ENCODE peak calls at places on chromosome 4, in four cellular contexts. U is bronchial epithelial cell, I is fibroblast of mammary gland, J is A549. P is an unnamed sample.

GRCh38 chr4:87073570-87074470 is 139.0 kb downstream of the AFF1 start:
- DNase-seq in U (peak), I (no peak), J (no peak), P (no peak)

GRCh38 chr4:97587912-97588311 is 555.4 kb downstream of the STPG2 start:
- DNase-seq in U (peak), I (peak), J (peak), P (peak)

GRCh38 chr4:142353149-142353738 is 492.9 kb downstream of the INPP4B start:
- DNase-seq in U (peak), I (peak), J (peak), P (peak)

GRCh38 chr4:61532324-61532723 is 332.2 kb downstream of the ADGRL3 start:
- DNase-seq in U (peak), I (no peak), J (no peak), P (no peak)

GRCh38 chr4:186067757-186068385 is 1.1 kb upstream of the TLR3 start:
- DNase-seq in U (peak), I (peak), J (peak), P (peak)

GRCh38 chr4:27484216-27484615 is 623.6 kb downstream of the STIM2 start:
- DNase-seq in U (no peak), I (no peak), J (no peak), P (no peak)

GRCh38 chr4:8107146-8107657 is 51.4 kb downstream of the ABLIM2 start:
- DNase-seq in U (no peak), I (no peak), J (no peak), P (no peak)

GRCh38 chr4:152696764-152697250 is 17.0 kb upstream of the TMEM154 start:
- DNase-seq in U (peak), I (peak), J (no peak), P (peak)

GRCh38 chr4:44256414-44256813 is 192.2 kb downstream of the KCTD8 start:
- DNase-seq in U (no peak), I (no peak), J (peak), P (no peak)

GRCh38 chr4:1939664-1940509 is 68.7 kb downstream of the NSD2 start:
- DNase-seq in U (peak), I (peak), J (no peak), P (peak)

GRCh38 chr4:8507251-8507570 is 66.6 kb downstream of the TRMT44 start:
- DNase-seq in U (no peak), I (peak), J (no peak), P (peak)

GRCh38 chr4:141275834-141276233 is 55.1 kb downstream of the ZNF330 start:
- DNase-seq in U (peak), I (peak), J (no peak), P (peak)

DNA sequence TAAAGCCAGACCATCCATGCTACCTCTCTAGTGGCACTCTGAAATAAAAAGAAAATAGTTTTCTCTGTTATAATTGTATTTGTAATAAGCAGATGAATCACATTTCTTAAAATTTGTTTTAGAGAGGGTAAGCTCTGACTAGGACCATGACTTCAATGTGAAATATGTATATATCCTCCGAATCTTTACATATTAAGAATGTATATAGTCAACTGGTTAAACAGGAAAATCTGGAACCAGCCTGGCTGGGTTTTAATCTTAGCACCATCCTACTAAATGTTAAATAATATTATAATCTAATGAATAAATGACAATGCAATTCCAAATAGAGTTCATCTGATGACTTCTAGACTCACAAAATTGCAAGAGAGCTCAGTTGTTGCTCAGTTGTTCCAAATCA is 1.5 kb downstream of the FGB start:
- DNase-seq in U (peak), I (no peak), J (no peak), P (no peak)
- H3K4me3 ChIP-seq in U (no peak), I (no peak), J (peak), P (no peak)

DNA sequence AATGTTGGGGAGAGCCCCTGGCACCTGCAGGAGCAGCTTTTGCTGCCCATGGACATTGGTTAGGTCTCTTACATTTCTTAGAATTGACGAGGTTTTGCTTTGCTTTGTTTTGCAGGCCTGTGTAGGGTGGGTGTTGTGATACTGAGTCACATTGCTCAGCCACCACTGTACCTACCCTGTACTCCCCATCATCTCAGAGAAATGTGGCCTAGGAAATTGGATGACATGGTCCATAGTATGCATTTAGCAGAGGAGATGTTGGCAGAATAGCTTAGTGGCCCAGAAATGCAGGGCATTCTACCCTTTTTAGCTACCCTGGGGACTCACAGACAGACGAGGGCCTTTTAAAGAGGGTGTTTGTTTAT is 43.7 kb downstream of the IL21 start:
- DNase-seq in U (no peak), I (no peak), J (no peak), P (no peak)
- TF ChIP-seq CTCF in U (no peak), I (no peak), J (no peak), P (no peak)

DNA sequence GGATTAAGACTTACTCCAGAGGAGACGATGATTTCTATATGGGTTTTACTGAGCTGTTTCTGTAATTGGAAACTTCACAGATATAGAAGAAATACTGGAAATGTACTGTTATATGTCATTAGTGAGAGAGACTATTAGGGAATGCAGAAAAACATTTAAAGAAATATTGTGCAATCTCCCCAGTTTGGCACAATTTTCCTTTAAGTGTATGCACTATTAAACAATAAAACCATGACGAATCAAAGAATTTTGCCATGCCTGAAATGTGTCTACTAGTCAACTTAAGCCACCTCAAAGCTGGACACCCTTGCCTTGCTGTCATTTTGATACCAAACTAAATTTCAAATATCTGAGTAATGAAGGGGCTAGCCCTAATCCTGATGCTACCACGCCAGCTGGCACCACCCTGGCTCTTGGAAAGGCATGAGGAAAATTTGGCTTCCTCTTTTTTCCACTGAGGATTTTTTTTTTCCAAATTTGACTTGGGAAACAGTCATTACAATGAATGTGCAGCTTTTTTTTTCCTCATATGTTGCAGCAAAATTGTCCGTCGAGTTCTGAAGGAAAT is 36.1 kb downstream of the MTTP start:
- DNase-seq in U (no peak), I (peak), J (no peak), P (no peak)
- H3K4me3 ChIP-seq in U (no peak), I (no peak), J (no peak), P (no peak)

GRCh38 chr4:154018659-154019058 is 229.8 kb upstream of the SFRP2 start:
- DNase-seq in U (no peak), I (no peak), J (no peak), P (no peak)
- TF ChIP-seq CTCF in U (no peak), I (peak), J (no peak), P (peak)

GRCh38 chr4:17616283-17616682 is 1.8 kb downstream of the MED28 start:
- DNase-seq in U (no peak), I (no peak), J (no peak), P (no peak)
- H3K4me3 ChIP-seq in U (no peak), I (peak), J (no peak), P (peak)